ENCODE peak calls at places on chromosomes 4 and X, in four cellular contexts. T is Kasumi-1, B is tibial artery, A is endothelial cell of umbilical vein. F is an unnamed sample.

GRCh38 chrX:40098264-40099045 is 697 bp upstream of the BCOR start:
- DNase-seq in A (peak), B (no peak), T (no peak), F (peak)

GRCh38 chrX:311156-312129 is 7.2 kb downstream of the GTPBP6 start:
- DNase-seq in A (no peak), B (peak), T (no peak), F (no peak)

GRCh38 chrX:40094041-40094899 is 3.5 kb downstream of the BCOR start:
- DNase-seq in A (peak), B (no peak), T (no peak), F (peak)

GRCh38 chrX:38452603-38453002 is 100.2 kb downstream of the OTC start:
- DNase-seq in B (no peak), A (no peak), T (no peak), F (no peak)

GRCh38 chr4:573122-573892 is 2.8 kb downstream of the TMEM271 start:
- DNase-seq in A (no peak), T (no peak), B (no peak), F (peak)

GRCh38 chr4:6886886-6887285 is 22.7 kb upstream of the TBC1D14 start:
- DNase-seq in B (no peak), A (no peak), T (no peak), F (no peak)

GRCh38 chr4:109730294-109731051 is 603 bp upstream of the PLA2G12A start:
- DNase-seq in T (peak), B (peak), A (peak), F (peak)

GRCh38 chr4:81652069-81652478 is 180.4 kb upstream of the RASGEF1B start:
- DNase-seq in T (no peak), B (no peak), A (no peak), F (no peak)

GRCh38 chr4:103754844-103755243 is 35.1 kb upstream of the TACR3 start:
- DNase-seq in B (no peak), A (peak), T (no peak), F (no peak)

GRCh38 chr4:45347056-45347455 is 620.7 kb upstream of the GNPDA2 start:
- DNase-seq in A (no peak), B (no peak), T (no peak), F (no peak)

GRCh38 chrX:28854637-28855036 is 267.4 kb downstream of the IL1RAPL1 start:
- DNase-seq in B (no peak), T (no peak), A (no peak), F (no peak)

GRCh38 chrX:24899391-24899790 is 116.4 kb downstream of the ARX start:
- DNase-seq in B (no peak), T (no peak), A (no peak), F (no peak)

GRCh38 chrX:3370656-3371055 is 24.2 kb upstream of the MXRA5 start:
- DNase-seq in T (no peak), A (no peak), B (no peak), F (no peak)

GRCh38 chrX:55710701-55711100 is 6.8 kb upstream of the RRAGB start:
- DNase-seq in T (no peak), B (peak), A (peak), F (no peak)

GRCh38 chrX:98654565-98654964 is 1755.5 kb downstream of the PCDH19 start:
- DNase-seq in T (no peak), B (no peak), A (no peak), F (no peak)

GRCh38 chrX:716136-716535 is 85.5 kb downstream of the SHOX start:
- DNase-seq in A (no peak), B (no peak), T (no peak), F (no peak)

GRCh38 chr4:15659768-15660394 is 4.7 kb upstream of the FBXL5 start:
- DNase-seq in B (peak), A (peak), T (peak), F (peak)

GRCh38 chr4:102807345-102807744 is 20.0 kb downstream of the UBE2D3 start:
- DNase-seq in T (no peak), B (no peak), A (no peak), F (no peak)

GRCh38 chrX:14027511-14028019 is 2.1 kb downstream of the GEMIN8 start:
- DNase-seq in B (no peak), T (no peak), A (peak), F (peak)

GRCh38 chr4:126850286-126850685 is 782.5 kb upstream of the INTU start:
- DNase-seq in B (no peak), A (peak), T (peak), F (peak)

GRCh38 chr4:147799986-147800555 is 68.2 kb downstream of the ARHGAP10 start:
- DNase-seq in T (peak), B (no peak), A (no peak), F (peak)

GRCh38 chrX:104420907-104421306 is 145.1 kb upstream of the IL1RAPL2 start:
- DNase-seq in T (no peak), B (no peak), A (no peak), F (no peak)

GRCh38 chr4:142360657-142361056 is 485.4 kb downstream of the INPP4B start:
- DNase-seq in T (no peak), B (no peak), A (no peak), F (no peak)

GRCh38 chrX:349196-349595 is 30.6 kb upstream of the GTPBP6 start:
- DNase-seq in A (no peak), B (no peak), T (no peak), F (peak)

GRCh38 chrX:42219231-42219630 is 295.9 kb upstream of the CASK start:
- DNase-seq in B (no peak), A (no peak), T (no peak), F (no peak)

GRCh38 chrX:20547649-20548051 is 280.9 kb upstream of the RPS6KA3 start:
- DNase-seq in T (no peak), B (peak), A (no peak), F (peak)

GRCh38 chr4:134935320-134935719 is 733.7 kb upstream of the PABPC4L start:
- DNase-seq in A (peak), B (no peak), T (peak), F (no peak)

GRCh38 chrX:83508526-83509245 is 596 bp downstream of the POU3F4 start:
- DNase-seq in T (no peak), B (no peak), A (no peak), F (no peak)

GRCh38 chrX:7720519-7720918 is 122.5 kb upstream of the VCX start:
- DNase-seq in T (no peak), B (no peak), A (no peak), F (no peak)

GRCh38 chr4:2186133-2186864 is 55.6 kb downstream of the HAUS3 start:
- DNase-seq in T (no peak), B (no peak), A (no peak), F (no peak)

GRCh38 chrX:40099046-40099968 is 1.5 kb upstream of the BCOR start:
- DNase-seq in B (no peak), T (no peak), A (no peak), F (peak)

GRCh38 chr4:8016527-8016926 is 76.9 kb upstream of the AFAP1 start:
- DNase-seq in B (no peak), T (no peak), A (no peak), F (no peak)

GRCh38 chrX:48786825-48787538 is 592 bp downstream of the GATA1 start:
- DNase-seq in T (no peak), A (no peak), B (no peak), F (no peak)

GRCh38 chrX:131779313-131779712 is 235.4 kb downstream of the OR13H1 start:
- DNase-seq in B (no peak), A (no peak), T (no peak), F (no peak)